ENCODE peak calls at places on chromosomes 2 and 18, in nine cellular contexts. Q is mucosa of descending colon, F is OCI-LY7, I is mesothelial cell of epicardium, V is astrocyte of the cerebellum, H is GM06990, O is A549, T is lower lobe of right lung, C is HL-60. U is an unnamed sample.

GRCh38 chr2:238338710-238339394 is 18.5 kb downstream of the TRAF3IP1 start:
- DNase-seq in Q (no peak), F (no peak), I (no peak), V (no peak), H (no peak), O (no peak), T (no peak), C (no peak), U (no peak)

GRCh38 chr2:225773143-225773542 is 373.6 kb downstream of the NYAP2 start:
- DNase-seq in Q (no peak), F (no peak), I (no peak), V (no peak), H (no peak), O (no peak), T (no peak), C (no peak), U (no peak)

GRCh38 chr2:67389286-67389685 is 7.8 kb upstream of the ETAA1 start:
- DNase-seq in Q (no peak), F (no peak), I (no peak), V (peak; percentile 42), H (no peak), O (no peak), T (no peak), C (no peak), U (no peak)

GRCh38 chr2:102235491-102235890 is 48.7 kb downstream of the IL1RL2 start:
- DNase-seq in Q (no peak), F (no peak), I (no peak), V (no peak), H (no peak), O (peak; percentile 42), T (no peak), C (no peak), U (peak; percentile 46)

GRCh38 chr2:134260726-134261125 is 6.9 kb downstream of the MGAT5 start:
- DNase-seq in Q (no peak), F (no peak), I (no peak), V (peak; percentile 93), H (no peak), O (no peak), T (no peak), C (no peak), U (no peak)

GRCh38 chr2:46157072-46157965 is 139.9 kb upstream of the EPAS1 start:
- DNase-seq in Q (no peak), F (no peak), I (no peak), V (no peak), H (no peak), O (no peak), T (no peak), C (no peak), U (no peak)

GRCh38 chr2:173652311-173652710 is 297.6 kb downstream of the CDCA7 start:
- DNase-seq in Q (no peak), F (no peak), I (no peak), V (peak; percentile 81), H (no peak), O (peak; percentile 93), T (no peak), C (no peak), U (no peak)

GRCh38 chr2:20509301-20509765 is 62.5 kb downstream of the RHOB start:
- DNase-seq in Q (no peak), F (no peak), I (no peak), V (no peak), H (no peak), O (no peak), T (no peak), C (no peak), U (no peak)

GRCh38 chr2:6771539-6772365 is 94.0 kb downstream of the CMPK2 start:
- DNase-seq in Q (no peak), F (peak; percentile 13), I (no peak), V (no peak), H (no peak), O (no peak), T (no peak), C (no peak), U (no peak)
- TF ChIP-seq CTCF in Q (no peak), F (no peak), I (no peak), V (peak; percentile 28), H (peak; percentile 22), O (no peak), T (no peak), C (no peak), U (no peak)

GRCh38 chr2:75241696-75242095 is 42.4 kb upstream of the TACR1 start:
- DNase-seq in Q (no peak), F (peak; percentile 21), I (no peak), V (no peak), H (no peak), O (peak; percentile 63), T (no peak), C (no peak), U (no peak)
- TF ChIP-seq CTCF in Q (no peak), F (peak; percentile 79), I (no peak), V (peak; percentile 13), H (peak; percentile 56), O (no peak), T (no peak), C (peak; percentile 9), U (no peak)

DNA sequence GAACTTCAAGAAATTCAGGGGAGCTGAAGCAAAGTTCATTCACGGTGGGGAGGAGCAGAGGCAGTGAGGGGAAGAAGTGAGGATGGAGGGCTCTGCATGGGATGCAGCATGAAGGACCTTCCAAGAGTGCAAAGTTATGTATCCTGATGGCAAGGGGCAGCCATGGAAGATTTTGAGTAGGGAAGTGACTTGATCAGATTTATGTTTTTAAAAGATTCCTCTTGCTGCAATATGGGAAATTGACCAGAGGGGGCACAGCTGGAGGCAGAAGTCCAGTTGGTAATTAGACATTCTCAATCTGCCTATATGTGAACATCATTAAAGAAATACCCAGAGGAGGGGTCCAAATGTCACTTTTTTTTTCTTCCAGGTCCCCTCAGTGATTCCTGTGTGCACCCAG is 21.5 kb upstream of the ANXA4 start:
- DNase-seq in Q (no peak), F (peak; percentile 17), I (no peak), V (no peak), H (no peak), O (no peak), T (no peak), C (no peak), U (no peak)
- TF ChIP-seq CTCF in Q (no peak), F (peak; percentile 71), I (peak; percentile 47), V (peak; percentile 62), H (peak; percentile 32), O (no peak), T (peak; percentile 20), C (no peak), U (no peak)

DNA sequence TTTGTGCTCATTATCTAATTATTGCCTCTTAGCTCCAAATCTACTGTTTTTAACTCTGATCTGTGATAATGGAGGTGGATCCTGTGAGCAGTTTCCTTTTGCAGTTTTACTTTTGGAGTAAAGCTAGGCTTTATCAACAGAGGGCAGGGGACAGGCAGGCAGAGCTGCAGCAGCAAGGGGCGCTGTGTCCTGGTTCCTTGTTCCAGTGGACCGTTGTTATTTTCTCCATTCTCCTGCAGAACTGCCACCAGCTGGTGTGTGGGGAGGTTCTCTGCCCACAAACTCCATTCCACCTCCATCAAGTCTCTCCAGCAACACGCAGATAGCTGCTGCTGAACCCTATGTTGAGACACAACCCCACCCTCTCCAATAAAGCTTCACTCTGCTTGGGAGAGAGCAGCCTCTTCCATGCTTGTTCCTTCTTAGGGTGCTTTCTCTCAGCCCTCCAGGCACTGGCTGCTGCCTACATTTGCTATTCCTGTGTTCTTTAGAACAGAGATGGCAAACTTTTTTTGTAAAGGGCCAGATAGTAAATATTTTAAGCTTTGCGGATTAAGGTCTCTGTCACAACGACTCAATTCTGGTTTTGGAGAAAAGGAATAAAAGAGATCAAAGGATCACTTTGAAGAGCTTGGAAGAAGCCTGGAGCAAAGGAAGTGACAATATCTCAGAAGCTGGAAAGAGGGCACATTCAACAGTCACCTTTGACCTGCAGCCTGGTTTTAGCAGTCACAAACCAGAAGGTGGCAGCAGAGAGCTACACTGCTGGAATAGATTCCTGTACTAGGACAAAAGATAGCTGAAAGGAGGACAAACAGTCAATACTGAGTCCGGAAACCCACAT is 208.8 kb downstream of the CCDC178 start:
- DNase-seq in Q (peak; percentile 51), F (peak; percentile 74), I (peak; percentile 71), V (peak; percentile 57), H (no peak), O (peak; percentile 54), T (no peak), C (peak; percentile 79), U (peak; percentile 68)
- TF ChIP-seq CTCF in Q (peak; percentile 83), F (peak; percentile 82), I (peak; percentile 82), V (peak; percentile 96), H (peak; percentile 95), O (peak; percentile 60), T (peak; percentile 75), C (peak; percentile 99), U (peak; percentile 80)

GRCh38 chr2:147076634-147077033 is 768.2 kb upstream of the ACVR2A start:
- DNase-seq in Q (no peak), F (no peak), I (no peak), V (peak; percentile 11), H (no peak), O (no peak), T (no peak), C (no peak), U (no peak)
- TF ChIP-seq CTCF in Q (no peak), F (no peak), I (no peak), V (no peak), H (no peak), O (no peak), T (no peak), C (no peak), U (no peak)

DNA sequence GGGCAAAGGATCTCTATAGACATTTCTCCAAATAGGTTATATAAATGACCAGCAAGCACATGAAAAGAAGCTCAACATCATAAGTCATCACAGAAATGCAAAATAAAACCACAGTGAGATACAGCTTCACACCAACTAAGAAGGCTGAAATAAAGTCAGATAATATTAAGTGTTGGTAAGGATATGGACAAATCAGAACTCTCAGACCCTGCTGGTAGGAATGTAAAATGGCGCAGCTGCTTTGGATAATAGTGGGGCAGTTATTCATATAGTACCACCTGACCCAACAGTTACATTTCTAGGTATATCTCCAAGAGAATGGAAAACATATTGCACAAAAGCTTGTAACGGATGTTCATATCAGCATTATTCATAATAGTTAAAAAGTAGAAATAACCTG is 14.0 kb downstream of the EPB41L5 start:
- DNase-seq in Q (no peak), F (no peak), I (no peak), V (no peak), H (no peak), O (peak; percentile 16), T (no peak), C (no peak), U (no peak)
- TF ChIP-seq CTCF in Q (no peak), F (no peak), I (peak; percentile 47), V (peak; percentile 11), H (no peak), O (no peak), T (no peak), C (no peak), U (no peak)

DNA sequence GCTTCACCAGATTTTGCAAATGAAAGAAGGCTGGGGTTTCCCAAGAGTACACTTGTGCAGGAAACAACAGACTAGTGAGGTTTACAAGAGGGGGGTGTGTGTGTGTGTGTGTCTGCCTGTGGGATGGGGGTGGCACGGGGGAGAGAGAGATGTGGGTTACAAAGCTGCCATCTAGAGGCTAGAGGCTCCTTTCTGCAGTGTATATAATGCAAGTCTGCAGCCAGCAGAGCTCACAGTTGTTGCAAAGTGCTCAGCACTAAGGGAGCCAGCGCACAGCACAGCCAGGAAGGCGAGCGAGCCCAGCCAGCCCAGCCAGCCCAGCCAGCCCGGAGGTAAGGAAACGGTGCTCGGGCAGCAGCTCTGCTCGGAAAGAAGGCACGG is at the start of gene ACKR3:
- DNase-seq in Q (peak; percentile 50), F (peak; percentile 94), I (peak; percentile 74), V (peak; percentile 74), H (peak; percentile 79), O (peak; percentile 76), T (peak; percentile 72), C (no peak), U (peak; percentile 87)
- TF ChIP-seq CTCF in Q (no peak), F (peak; percentile 87), I (no peak), V (peak; percentile 69), H (peak; percentile 68), O (peak; percentile 59), T (peak; percentile 38), C (peak; percentile 21), U (no peak)